ENCODE peak calls at places on chromosomes 2 and 18, in four cellular contexts. F, R, U and E are unnamed samples.
A peak's percentile ranks its signal among the peaks of the same experiment; 100 is the strongest.

GRCh38 chr2:107259411-107260195 is 373.6 kb upstream of the ST6GAL2 start:
- DNase-seq in R (no peak), F (no peak), U (no peak), E (no peak)

GRCh38 chr18:46418657-46419260 is 238.3 kb downstream of the LOXHD1 start:
- DNase-seq in R (no peak), U (no peak), F (no peak), E (no peak)

GRCh38 chr2:109448946-109449788 is 164.6 kb downstream of the SEPTIN10 start:
- DNase-seq in F (no peak), U (no peak), R (no peak), E (no peak)

GRCh38 chr2:20563833-20564232 is 87.1 kb downstream of the HS1BP3 start:
- DNase-seq in R (no peak), U (no peak), F (no peak), E (no peak)

GRCh38 chr2:136874258-136874657 is 108.9 kb downstream of the THSD7B start:
- DNase-seq in F (no peak), U (peak; percentile 11), R (no peak), E (no peak)

GRCh38 chr2:218638372-218638771 is 21.1 kb downstream of the ZNF142 start:
- DNase-seq in R (no peak), U (no peak), F (no peak), E (no peak)

GRCh38 chr18:62751341-62751821 is 36.0 kb downstream of the PHLPP1 start:
- DNase-seq in F (no peak), R (no peak), U (no peak), E (peak; percentile 34)

GRCh38 chr18:58580078-58580477 is 48.8 kb downstream of the ALPK2 start:
- DNase-seq in U (no peak), R (no peak), F (peak; percentile 27), E (no peak)

GRCh38 chr2:179850188-179850587 is 11.2 kb downstream of the ZNF385B start:
- DNase-seq in F (no peak), R (no peak), U (peak; percentile 5), E (no peak)

GRCh38 chr2:42368817-42369550 is 8.0 kb upstream of the COX7A2L start:
- DNase-seq in R (no peak), U (no peak), F (no peak), E (no peak)

GRCh38 chr18:9808530-9809241 is 77.1 kb upstream of the TXNDC2 start:
- DNase-seq in U (peak; percentile 89), R (no peak), F (no peak), E (peak; percentile 68)

GRCh38 chr2:226508005-226508404 is 291.6 kb downstream of the IRS1 start:
- DNase-seq in R (no peak), F (no peak), U (no peak), E (no peak)

GRCh38 chr18:74478876-74479275 is 17.3 kb upstream of the CNDP2 start:
- DNase-seq in R (no peak), U (no peak), F (no peak), E (no peak)

GRCh38 chr18:47260138-47260923 is 8.9 kb upstream of the SKOR2 start:
- DNase-seq in R (peak; percentile 32), F (peak; percentile 28), U (peak; percentile 5), E (peak; percentile 93)

GRCh38 chr2:29810956-29811355 is 110.4 kb downstream of the ALK start:
- DNase-seq in R (no peak), U (no peak), F (no peak), E (no peak)

GRCh38 chr2:176582990-176583481 is 313.8 kb downstream of the MTX2 start:
- DNase-seq in F (peak; percentile 49), U (peak; percentile 9), R (no peak), E (no peak)

GRCh38 chr2:212939777-212940531 is 211.5 kb downstream of the IKZF2 start:
- DNase-seq in R (no peak), F (no peak), U (peak; percentile 31), E (peak; percentile 17)

GRCh38 chr2:68905116-68905515 is 33.9 kb upstream of the BMP10 start:
- DNase-seq in F (no peak), U (no peak), R (no peak), E (no peak)

GRCh38 chr2:96856776-96857673 is 791 bp downstream of the ANKRD39 start:
- DNase-seq in R (peak; percentile 53), U (peak; percentile 47), F (no peak), E (no peak)

GRCh38 chr2:14778015-14778414 is 145.5 kb downstream of the LRATD1 start:
- DNase-seq in U (no peak), F (no peak), R (no peak), E (no peak)
- TF ChIP-seq NR3C1 in U (no peak), F (no peak), R (no peak), E (no peak)

GRCh38 chr2:159893439-159893838 is 95.4 kb upstream of the CD302 start:
- DNase-seq in F (no peak), U (no peak), R (no peak), E (no peak)

GRCh38 chr2:159894145-159894838 is 96.3 kb upstream of the CD302 start:
- DNase-seq in R (no peak), F (no peak), U (no peak), E (no peak)

GRCh38 chr2:159892990-159893389 is 95.0 kb upstream of the CD302 start:
- DNase-seq in U (no peak), F (no peak), R (no peak), E (no peak)

GRCh38 chr2:159891917-159892691 is 94.1 kb upstream of the CD302 start:
- DNase-seq in R (no peak), F (peak; percentile 28), U (no peak), E (no peak)

DNA sequence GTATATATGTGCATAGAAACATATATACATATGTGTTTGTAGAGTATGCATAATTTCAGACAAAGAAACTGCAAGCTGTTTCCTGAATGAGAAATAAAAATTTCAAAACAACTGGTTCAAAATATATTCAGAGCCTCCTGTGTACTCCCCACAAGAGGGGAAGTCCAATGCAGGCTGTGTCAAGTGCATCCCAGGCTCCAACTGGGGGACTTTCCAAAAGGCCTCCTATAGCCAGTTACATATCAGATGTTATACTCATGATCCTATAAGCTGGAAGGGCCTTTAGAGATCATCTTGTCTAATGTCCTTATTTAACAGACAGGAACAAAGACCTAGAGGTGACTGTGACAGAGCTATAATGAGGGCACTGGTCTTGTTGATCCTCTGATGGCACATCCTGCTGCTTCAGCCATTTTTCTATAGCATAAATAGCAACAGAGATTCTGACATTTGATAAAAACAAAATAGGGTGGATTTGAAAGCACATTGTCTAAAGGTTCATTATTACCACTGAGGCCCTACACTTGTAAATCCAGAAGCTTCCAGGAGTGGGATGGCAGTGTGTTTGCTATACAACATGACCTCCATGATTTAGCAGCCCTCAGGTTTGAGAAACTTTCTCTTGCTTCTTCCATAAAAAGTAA is 93.1 kb upstream of the CD302 start:
- DNase-seq in U (no peak), R (no peak), F (no peak), E (no peak)
- TF ChIP-seq NR3C1 in U (no peak), R (no peak), F (no peak), E (no peak)

GRCh38 chr2:240398711-240399267 is 36.7 kb upstream of the GPC1 start:
- DNase-seq in R (no peak), F (no peak), U (no peak), E (no peak)
- TF ChIP-seq NR3C1 in R (no peak), F (no peak), U (no peak), E (no peak)

DNA sequence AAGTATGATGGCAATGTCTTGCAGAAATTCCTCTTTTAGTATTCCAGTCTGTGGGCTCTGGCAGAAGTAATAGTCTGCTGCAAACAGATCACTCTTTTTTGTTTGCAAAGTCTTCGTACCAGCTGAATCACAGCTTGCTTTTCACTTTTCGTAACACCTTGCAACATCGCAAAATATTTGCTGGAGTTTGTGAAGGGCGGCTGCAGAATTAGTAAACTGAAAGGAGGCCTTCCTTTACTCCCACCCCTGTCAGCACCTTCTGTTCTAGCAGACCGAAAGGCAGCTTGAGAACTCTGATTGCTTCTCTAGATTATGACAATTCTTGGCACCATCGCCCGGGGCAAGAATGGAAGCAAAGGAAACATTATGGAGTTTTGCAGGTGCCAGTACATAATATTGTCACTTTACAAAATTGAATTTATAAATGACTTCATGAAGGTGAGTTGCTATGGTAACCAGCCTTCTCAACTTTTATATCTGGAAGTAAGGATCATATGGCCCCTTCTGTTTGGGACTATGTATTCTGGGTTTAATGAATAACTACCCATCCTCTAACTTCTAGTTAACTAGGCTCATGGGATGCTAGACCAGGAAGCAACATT is 168.9 kb downstream of the TMEM247 start:
- DNase-seq in U (peak; percentile 64), R (no peak), F (peak; percentile 38), E (no peak)
- TF ChIP-seq NR3C1 in U (no peak), R (no peak), F (no peak), E (no peak)

GRCh38 chr18:57026316-57026715 is 120.6 kb upstream of the BOD1L2 start:
- DNase-seq in F (no peak), R (no peak), U (no peak), E (no peak)
- TF ChIP-seq NR3C1 in F (no peak), R (no peak), U (no peak), E (no peak)

GRCh38 chr18:76722224-76723061 is 99.9 kb upstream of the ZNF236 start:
- DNase-seq in R (no peak), U (no peak), F (no peak), E (no peak)

GRCh38 chr18:76720683-76721082 is 101.7 kb upstream of the ZNF236 start:
- DNase-seq in F (no peak), R (no peak), U (no peak), E (no peak)

GRCh38 chr18:76725445-76725844 is 96.9 kb upstream of the ZNF236 start:
- DNase-seq in R (no peak), F (no peak), U (no peak), E (no peak)

GRCh38 chr18:76721207-76721996 is 101.0 kb upstream of the ZNF236 start:
- DNase-seq in F (no peak), R (no peak), U (no peak), E (no peak)
- TF ChIP-seq NR3C1 in F (no peak), R (no peak), U (no peak), E (no peak)

GRCh38 chr2:9127316-9127715 is 79.3 kb upstream of the ASAP2 start:
- DNase-seq in R (no peak), U (no peak), F (no peak), E (no peak)
- TF ChIP-seq NR3C1 in R (no peak), U (no peak), F (no peak), E (no peak)

GRCh38 chr2:168744844-168745243 is 57.6 kb upstream of the NOSTRIN start:
- DNase-seq in U (no peak), R (no peak), F (no peak), E (no peak)
- TF ChIP-seq NR3C1 in U (no peak), R (no peak), F (no peak), E (no peak)